ENCODE peak calls at places on chromosomes 13 and 19, in eight cellular contexts. M is Peyer's patch; B is HCT116; U is astrocyte; Z is naive thymus-derived CD4-positive, alpha-beta T cell; J is aorta; E is esophagus muscularis mucosa; K is tibial nerve. R is an unnamed sample. For H3K4me1, the result is how much of the 10 kb centered on the place peaks cover.

GRCh38 chr13:28558126-28558525 is 63.2 kb upstream of the FLT1 start:
- DNase-seq in M (no peak), B (no peak), U (peak), Z (no peak), J (no peak), E (no peak), K (no peak), R (no peak)

GRCh38 chr13:92938481-92939020 is 288.1 kb upstream of the GPC6 start:
- DNase-seq in M (no peak), B (no peak), U (no peak), Z (no peak), J (no peak), E (no peak), K (no peak), R (no peak)

GRCh38 chr13:85798999-85799646 is at the start of gene SLITRK6:
- DNase-seq in M (no peak), B (peak), U (peak), Z (no peak), J (no peak), E (no peak), K (no peak), R (no peak)

GRCh38 chr19:13619203-13619632 is 112.9 kb upstream of the CACNA1A start:
- DNase-seq in M (no peak), B (no peak), U (peak), Z (no peak), J (no peak), E (no peak), K (no peak), R (no peak)

GRCh38 chr13:41544824-41545707 is 87.7 kb downstream of the RGCC start:
- DNase-seq in M (no peak), B (no peak), U (peak), Z (no peak), J (no peak), E (peak), K (no peak), R (no peak)

GRCh38 chr19:47109541-47110375 is 3.8 kb downstream of the ZC3H4 start:
- DNase-seq in M (peak), B (no peak), U (peak), Z (peak), J (no peak), E (no peak), K (no peak), R (no peak)

GRCh38 chr13:110616103-110617101 is 1.1 kb downstream of the NAXD start:
- DNase-seq in M (peak), B (peak), U (peak), Z (peak), J (peak), E (no peak), K (no peak), R (peak)

GRCh38 chr19:2775556-2776430 is 7.3 kb downstream of the SGTA start:
- DNase-seq in M (peak), B (no peak), U (peak), Z (peak), J (peak), E (no peak), K (peak), R (no peak)

GRCh38 chr13:40409278-40409677 is 257.2 kb downstream of the FOXO1 start:
- DNase-seq in M (no peak), B (no peak), U (no peak), Z (no peak), J (no peak), E (peak), K (no peak), R (peak)

GRCh38 chr13:75222031-75222430 is 259.9 kb downstream of the TBC1D4 start:
- DNase-seq in M (no peak), B (no peak), U (peak), Z (no peak), J (no peak), E (no peak), K (peak), R (no peak)

GRCh38 chr13:40692946-40693345 is 26.5 kb upstream of the FOXO1 start:
- DNase-seq in M (no peak), B (no peak), U (peak), Z (no peak), J (no peak), E (peak), K (no peak), R (no peak)

GRCh38 chr19:46306501-46306900 is 9.7 kb downstream of the HIF3A start:
- DNase-seq in M (no peak), B (no peak), U (no peak), Z (no peak), J (no peak), E (no peak), K (no peak), R (no peak)

GRCh38 chr13:113561417-113562084 is 23.0 kb upstream of the TFDP1 start:
- DNase-seq in M (no peak), B (no peak), U (no peak), Z (no peak), J (no peak), E (peak), K (no peak), R (no peak)

GRCh38 chr13:106373989-106374572 is 161.4 kb downstream of the EFNB2 start:
- DNase-seq in M (no peak), B (no peak), U (peak), Z (no peak), J (no peak), E (no peak), K (no peak), R (no peak)

GRCh38 chr13:98214008-98214643 is 37.1 kb upstream of the RNF113B start:
- DNase-seq in M (no peak), B (no peak), U (peak), Z (no peak), J (no peak), E (no peak), K (no peak), R (no peak)

GRCh38 chr13:34025746-34026145 is 207.8 kb downstream of the RFC3 start:
- DNase-seq in M (no peak), B (no peak), U (peak), Z (no peak), J (no peak), E (no peak), K (no peak), R (no peak)

GRCh38 chr13:28338742-28339141 is 156.2 kb downstream of the FLT1 start:
- DNase-seq in M (no peak), B (no peak), U (no peak), Z (no peak), J (no peak), E (no peak), K (no peak), R (no peak)

GRCh38 chr19:2491130-2491801 is 15.3 kb downstream of the GADD45B start:
- DNase-seq in M (no peak), B (no peak), U (peak), Z (no peak), J (no peak), E (no peak), K (no peak), R (peak)

GRCh38 chr19:2120821-2121220 is 24.1 kb downstream of the IZUMO4 start:
- DNase-seq in M (no peak), B (no peak), U (no peak), Z (no peak), J (peak), E (no peak), K (no peak), R (no peak)

GRCh38 chr13:109781384-109782065 is 4.9 kb downstream of the IRS2 start:
- DNase-seq in M (no peak), B (no peak), U (no peak), Z (no peak), J (no peak), E (peak), K (no peak), R (no peak)

GRCh38 chr19:46296722-46297431 is at the start of gene HIF3A:
- DNase-seq in M (no peak), B (no peak), U (no peak), Z (no peak), J (peak), E (no peak), K (peak), R (no peak)

GRCh38 chr13:41973247-41973741 is 12.4 kb upstream of the VWA8 start:
- DNase-seq in M (no peak), B (no peak), U (no peak), Z (no peak), J (no peak), E (no peak), K (no peak), R (no peak)

GRCh38 chr13:113973218-113974164 is at the start of gene C13orf46:
- DNase-seq in M (no peak), B (no peak), U (no peak), Z (no peak), J (peak), E (no peak), K (no peak), R (peak)

GRCh38 chr19:29672319-29672932 is 7.2 kb downstream of the PLEKHF1 start:
- DNase-seq in M (peak), B (no peak), U (no peak), Z (no peak), J (no peak), E (no peak), K (no peak), R (no peak)

GRCh38 chr13:49629947-49630346 is 1.6 kb downstream of the ARL11 start:
- DNase-seq in M (no peak), B (no peak), U (no peak), Z (no peak), J (no peak), E (no peak), K (no peak), R (no peak)

GRCh38 chr19:13132471-13133166 is 14.6 kb downstream of the NACC1 start:
- DNase-seq in M (no peak), B (no peak), U (peak), Z (no peak), J (no peak), E (no peak), K (no peak), R (no peak)

GRCh38 chr13:84192125-84192524 is 309.9 kb upstream of the SLITRK1 start:
- DNase-seq in M (no peak), B (no peak), U (peak), Z (no peak), J (no peak), E (no peak), K (no peak), R (no peak)

GRCh38 chr19:12947702-12948596 is 2.3 kb downstream of the RAD23A start:
- DNase-seq in M (no peak), B (no peak), U (no peak), Z (no peak), J (peak), E (no peak), K (no peak), R (no peak)

GRCh38 chr13:74230984-74231443 is 96.8 kb upstream of the KLF12 start:
- DNase-seq in M (no peak), B (no peak), U (no peak), Z (peak), J (no peak), E (no peak), K (no peak), R (no peak)

GRCh38 chr19:48632692-48633147 is 4.5 kb downstream of the DBP start:
- DNase-seq in M (no peak), B (no peak), U (no peak), Z (no peak), J (no peak), E (no peak), K (no peak), R (peak)
- H3K4me1 ChIP-seq in M (under half), B (half or more), U (under half), Z (under half), J (under half), E (half or more), K (under half), R (half or more)

DNA sequence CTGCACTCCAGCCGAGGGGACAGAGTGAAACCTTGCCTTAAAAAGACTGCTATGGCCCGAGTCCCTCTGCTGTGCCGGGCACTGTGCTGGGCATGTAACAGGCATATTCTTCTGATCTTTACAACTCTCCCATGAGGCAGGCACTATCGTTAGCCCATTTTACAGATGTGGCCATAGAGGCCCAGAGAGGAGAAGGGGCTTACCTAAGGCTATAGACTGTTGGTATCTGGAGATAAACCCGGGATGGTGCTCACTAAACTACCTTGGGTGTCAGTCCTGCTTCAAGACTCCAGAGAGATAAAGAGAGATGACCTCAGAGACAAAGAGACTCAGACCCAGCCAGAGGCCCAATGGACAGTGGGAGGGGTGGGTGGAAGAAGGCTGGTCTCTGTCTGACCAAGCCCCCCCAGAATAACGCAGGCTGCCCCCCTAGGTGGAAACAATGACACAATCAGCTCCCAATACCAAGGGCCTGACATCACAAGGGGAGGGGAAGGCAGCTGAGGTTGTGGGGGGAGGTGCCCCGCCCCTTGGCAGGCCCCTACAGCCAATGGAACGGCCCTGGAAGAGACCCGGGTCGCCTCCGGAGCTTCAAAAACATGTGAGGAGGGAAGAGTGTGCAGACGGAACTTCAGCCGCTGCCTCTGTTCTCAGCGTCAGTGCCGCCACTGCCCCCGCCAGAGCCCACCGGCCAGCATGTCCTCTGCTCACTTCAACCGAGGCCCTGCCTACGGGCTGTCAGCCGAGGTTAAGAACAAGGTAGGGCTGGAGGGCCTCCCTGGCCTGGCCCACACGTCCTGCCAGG is at the start of gene CNN1:
- DNase-seq in M (no peak), B (no peak), U (peak), Z (no peak), J (peak), E (peak), K (peak), R (no peak)
- H3K4me3 ChIP-seq in M (peak), B (no peak), U (peak), Z (no peak), J (peak), E (peak), K (peak), R (peak)

GRCh38 chr13:27172495-27172842 is 858 bp upstream of the USP12 start:
- DNase-seq in M (peak), B (no peak), U (no peak), Z (no peak), J (no peak), E (no peak), K (peak), R (no peak)
- H3K27ac ChIP-seq in M (peak), B (peak), U (peak), Z (peak), J (no peak), E (peak), K (peak), R (peak)

DNA sequence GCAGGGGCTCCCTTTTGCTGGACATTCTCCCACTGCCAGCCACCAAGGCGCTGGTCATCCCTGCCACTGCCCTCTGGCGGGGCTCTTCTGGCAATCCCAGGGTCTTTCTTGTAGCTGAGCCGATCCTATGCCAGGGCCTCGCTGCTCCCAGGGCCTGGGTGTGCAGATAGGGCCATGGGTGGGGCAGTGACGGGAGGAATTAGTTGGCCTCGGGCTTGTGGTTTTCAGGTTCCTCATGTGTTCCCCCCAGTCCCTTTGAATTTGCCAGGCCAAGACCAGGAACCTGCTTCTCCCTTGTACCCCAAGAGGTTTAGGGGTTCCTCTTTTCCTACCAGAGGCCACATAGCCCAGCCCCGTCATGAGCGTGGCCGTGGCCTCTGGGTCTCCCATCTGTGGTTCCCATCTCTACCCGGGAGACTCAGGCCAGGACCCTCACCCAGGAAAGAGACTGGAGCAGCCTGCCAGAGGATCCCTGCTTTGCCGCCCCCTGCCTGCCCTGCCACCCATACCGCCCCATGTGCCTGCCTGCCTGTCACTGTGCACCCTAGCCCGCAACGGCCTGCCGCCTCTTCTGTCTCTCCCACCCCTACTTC is 26.2 kb downstream of the TMED1 start:
- DNase-seq in M (no peak), B (no peak), U (no peak), Z (no peak), J (no peak), E (no peak), K (no peak), R (no peak)
- H3K4me1 ChIP-seq in M (under half), B (under half), U (under half), Z (under half), J (under half), E (under half), K (under half), R (under half)

DNA sequence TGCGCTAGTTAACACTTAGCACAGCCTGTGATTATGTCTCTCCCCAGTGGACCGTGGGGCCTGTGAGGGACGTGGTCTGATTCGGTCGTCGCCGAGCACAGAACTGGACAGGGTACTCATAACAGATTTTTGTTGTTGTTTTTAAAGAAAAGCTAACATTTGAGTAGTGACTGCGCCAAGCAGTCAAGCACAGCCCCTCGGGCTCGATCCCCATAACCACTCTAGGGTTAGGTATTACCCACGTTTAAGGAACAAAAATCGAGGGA is 805 bp upstream of the PTOV1 start:
- DNase-seq in M (no peak), B (no peak), U (no peak), Z (no peak), J (no peak), E (no peak), K (no peak), R (no peak)
- H3K4me3 ChIP-seq in M (peak), B (peak), U (peak), Z (peak), J (no peak), E (peak), K (peak), R (peak)

GRCh38 chr19:48715276-48715675 is 4.2 kb downstream of the MAMSTR start:
- DNase-seq in M (no peak), B (no peak), U (no peak), Z (no peak), J (no peak), E (no peak), K (no peak), R (no peak)

GRCh38 chr19:48714759-48715261 is 4.7 kb downstream of the MAMSTR start:
- DNase-seq in M (no peak), B (no peak), U (no peak), Z (no peak), J (no peak), E (no peak), K (no peak), R (no peak)

GRCh38 chr19:48717059-48717395 is 2.5 kb downstream of the MAMSTR start:
- DNase-seq in M (no peak), B (no peak), U (no peak), Z (no peak), J (no peak), E (no peak), K (no peak), R (no peak)

GRCh38 chr19:48713864-48714755 is 5.4 kb downstream of the MAMSTR start:
- DNase-seq in M (peak), B (peak), U (peak), Z (peak), J (peak), E (peak), K (peak), R (peak)

DNA sequence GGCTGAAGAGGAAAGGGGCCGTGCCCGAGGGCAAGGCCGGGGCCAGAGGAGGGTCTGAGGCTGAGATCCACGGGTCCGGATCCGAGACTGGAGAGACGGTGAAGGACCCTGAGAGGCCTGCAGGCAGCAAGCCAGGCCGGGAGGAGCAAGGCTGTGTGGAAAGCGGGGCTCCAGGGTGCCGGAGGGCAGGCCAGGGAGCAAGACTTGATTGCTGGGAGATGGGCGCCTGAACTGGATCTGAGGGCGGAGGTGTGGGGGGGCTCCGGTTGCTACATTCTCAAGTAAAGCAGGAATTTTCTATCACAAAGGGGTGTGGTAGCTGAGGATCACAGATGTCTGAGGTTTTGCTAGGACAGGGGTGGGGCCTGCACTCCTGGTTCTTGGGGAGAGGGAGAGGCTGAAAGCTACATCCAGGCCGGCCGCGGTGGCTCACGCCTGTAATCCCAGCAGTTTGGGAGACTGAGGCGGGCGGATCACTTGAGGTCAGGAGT is 3.8 kb downstream of the MAMSTR start:
- DNase-seq in M (no peak), B (no peak), U (no peak), Z (no peak), J (no peak), E (no peak), K (no peak), R (no peak)
- H3K27ac ChIP-seq in M (peak), B (peak), U (no peak), Z (no peak), J (no peak), E (peak), K (peak), R (peak)

R was measured in gastrocnemius medialis.